ENCODE peak calls at places on chromosomes 3 and 15, in four cellular contexts. One of them, this sample, is unnamed. For H3K27me3, the result is how much of the 10 kb centered on the place peaks cover.

GRCh38 chr3:61634678-61635077 is 73.3 kb downstream of the PTPRG start:
- DNase-seq in aorta: no peak
- DNase-seq in brain microvascular endothelial cell: no peak
- DNase-seq in tibial artery: no peak
- DNase-seq in this sample: no peak

GRCh38 chr3:133077688-133078087 is 39.5 kb downstream of the TMEM108 start:
- DNase-seq in tibial artery: no peak
- DNase-seq in brain microvascular endothelial cell: no peak
- DNase-seq in aorta: no peak
- DNase-seq in this sample: no peak

GRCh38 chr3:48406443-48407431 is 23.1 kb downstream of the PLXNB1 start:
- DNase-seq in aorta: peak
- DNase-seq in tibial artery: peak
- DNase-seq in brain microvascular endothelial cell: no peak
- DNase-seq in this sample: no peak

GRCh38 chr15:45144775-45145174 is 15.0 kb downstream of the DUOX1 start:
- DNase-seq in tibial artery: no peak
- DNase-seq in brain microvascular endothelial cell: no peak
- DNase-seq in aorta: peak
- DNase-seq in this sample: no peak

GRCh38 chr3:105118905-105119304 is 247.8 kb upstream of the ALCAM start:
- DNase-seq in brain microvascular endothelial cell: peak
- DNase-seq in tibial artery: no peak
- DNase-seq in aorta: no peak
- DNase-seq in this sample: no peak

GRCh38 chr15:71612066-71612715 is 198.2 kb upstream of the NR2E3 start:
- DNase-seq in aorta: no peak
- DNase-seq in brain microvascular endothelial cell: no peak
- DNase-seq in tibial artery: no peak
- DNase-seq in this sample: peak

GRCh38 chr3:52350436-52350835 is 34.3 kb downstream of the DNAH1 start:
- DNase-seq in brain microvascular endothelial cell: no peak
- DNase-seq in tibial artery: no peak
- DNase-seq in aorta: peak
- DNase-seq in this sample: peak

GRCh38 chr3:195918176-195918575 is 9.8 kb upstream of the TNK2 start:
- DNase-seq in tibial artery: peak
- DNase-seq in aorta: peak
- DNase-seq in brain microvascular endothelial cell: no peak
- DNase-seq in this sample: no peak

GRCh38 chr3:179796421-179796820 is 143.6 kb downstream of the USP13 start:
- DNase-seq in tibial artery: no peak
- DNase-seq in aorta: no peak
- DNase-seq in brain microvascular endothelial cell: no peak
- DNase-seq in this sample: no peak

GRCh38 chr3:160169139-160169830 is 55.9 kb upstream of the C3orf80 start:
- DNase-seq in aorta: no peak
- DNase-seq in tibial artery: no peak
- DNase-seq in brain microvascular endothelial cell: peak
- DNase-seq in this sample: no peak

GRCh38 chr3:24494616-24495333 is at the start of gene THRB:
- DNase-seq in tibial artery: peak
- DNase-seq in brain microvascular endothelial cell: no peak
- DNase-seq in aorta: peak
- DNase-seq in this sample: peak

GRCh38 chr3:195859061-195859845 is 47.5 kb upstream of the MUC4 start:
- DNase-seq in tibial artery: peak
- DNase-seq in aorta: peak
- DNase-seq in brain microvascular endothelial cell: peak
- DNase-seq in this sample: peak

GRCh38 chr3:119292666-119293065 is 1.5 kb upstream of the ARHGAP31 start:
- DNase-seq in tibial artery: no peak
- DNase-seq in aorta: no peak
- DNase-seq in brain microvascular endothelial cell: no peak
- DNase-seq in this sample: no peak

GRCh38 chr15:76901965-76902364 is 3.2 kb downstream of the SCAPER start:
- DNase-seq in tibial artery: no peak
- DNase-seq in brain microvascular endothelial cell: no peak
- DNase-seq in aorta: no peak
- DNase-seq in this sample: no peak

GRCh38 chr15:52728899-52729298 is 49.7 kb upstream of the ATOSA start:
- DNase-seq in tibial artery: no peak
- DNase-seq in brain microvascular endothelial cell: no peak
- DNase-seq in aorta: no peak
- DNase-seq in this sample: no peak

GRCh38 chr3:71893702-71894479 is 108.9 kb upstream of the PROK2 start:
- DNase-seq in tibial artery: no peak
- DNase-seq in brain microvascular endothelial cell: no peak
- DNase-seq in aorta: no peak
- DNase-seq in this sample: no peak

GRCh38 chr15:49430046-49430445 is 7.0 kb downstream of the FGF7 start:
- DNase-seq in aorta: no peak
- DNase-seq in brain microvascular endothelial cell: no peak
- DNase-seq in tibial artery: no peak
- DNase-seq in this sample: no peak

GRCh38 chr3:41808152-41808551 is 153.8 kb downstream of the ULK4 start:
- DNase-seq in aorta: no peak
- DNase-seq in brain microvascular endothelial cell: peak
- DNase-seq in tibial artery: no peak
- DNase-seq in this sample: no peak

GRCh38 chr15:99928429-99928981 is 195.3 kb upstream of the LYSMD4 start:
- DNase-seq in tibial artery: peak
- DNase-seq in brain microvascular endothelial cell: peak
- DNase-seq in aorta: peak
- DNase-seq in this sample: peak
- H3K27me3 ChIP-seq in tibial artery: under half
- H3K27me3 ChIP-seq in brain microvascular endothelial cell: under half
- H3K27me3 ChIP-seq in aorta: under half
- H3K27me3 ChIP-seq in this sample: under half

GRCh38 chr3:129002573-129003569 is 1.8 kb downstream of the EFCC1 start:
- DNase-seq in tibial artery: peak
- DNase-seq in aorta: no peak
- DNase-seq in brain microvascular endothelial cell: no peak
- DNase-seq in this sample: no peak

GRCh38 chr3:129001817-129002572 is 891 bp downstream of the EFCC1 start:
- DNase-seq in tibial artery: no peak
- DNase-seq in brain microvascular endothelial cell: no peak
- DNase-seq in aorta: no peak
- DNase-seq in this sample: no peak

GRCh38 chr3:129004639-129005295 is 3.7 kb downstream of the EFCC1 start:
- DNase-seq in aorta: no peak
- DNase-seq in brain microvascular endothelial cell: no peak
- DNase-seq in tibial artery: no peak
- DNase-seq in this sample: peak

GRCh38 chr3:129005526-129006303 is 4.6 kb downstream of the EFCC1 start:
- DNase-seq in brain microvascular endothelial cell: no peak
- DNase-seq in tibial artery: no peak
- DNase-seq in aorta: no peak
- DNase-seq in this sample: no peak

DNA sequence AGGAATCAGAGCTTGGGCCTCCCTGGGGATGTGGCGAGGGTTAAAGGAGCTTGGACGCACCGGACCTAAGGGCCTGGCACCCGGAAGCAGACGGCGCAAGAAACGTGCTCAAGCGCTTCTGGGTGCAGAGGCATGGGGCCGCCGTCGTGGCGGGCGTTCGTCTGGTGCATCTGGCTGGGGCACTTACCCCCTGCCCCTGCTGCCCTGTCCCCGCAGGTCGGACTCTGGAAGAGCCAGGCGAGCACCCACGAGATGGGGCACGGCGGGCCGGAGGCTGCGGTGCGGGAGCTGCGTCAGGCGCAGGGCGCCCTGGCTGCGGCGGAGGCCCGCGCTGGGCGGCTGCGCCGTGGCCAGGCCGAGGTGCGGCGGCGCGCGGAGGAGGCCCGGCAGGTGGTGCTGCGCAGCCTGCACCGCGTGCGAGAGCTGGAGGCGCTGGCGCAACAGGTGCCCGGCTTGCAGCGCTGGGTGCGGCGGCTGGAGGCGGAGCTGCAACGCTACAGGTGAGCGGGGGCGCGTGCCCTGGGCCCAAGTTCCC is 2.5 kb downstream of the EFCC1 start:
- DNase-seq in aorta: no peak
- DNase-seq in brain microvascular endothelial cell: no peak
- DNase-seq in tibial artery: peak
- DNase-seq in this sample: no peak
- H3K27me3 ChIP-seq in aorta: under half
- H3K27me3 ChIP-seq in brain microvascular endothelial cell: half or more
- H3K27me3 ChIP-seq in tibial artery: under half
- H3K27me3 ChIP-seq in this sample: under half

GRCh38 chr15:33395376-33395775 is 84.6 kb downstream of the RYR3 start:
- DNase-seq in brain microvascular endothelial cell: no peak
- DNase-seq in aorta: no peak
- DNase-seq in tibial artery: no peak
- DNase-seq in this sample: peak

GRCh38 chr15:33395841-33396240 is 85.1 kb downstream of the RYR3 start:
- DNase-seq in tibial artery: no peak
- DNase-seq in brain microvascular endothelial cell: no peak
- DNase-seq in aorta: no peak
- DNase-seq in this sample: no peak

GRCh38 chr15:33393552-33393951 is 82.8 kb downstream of the RYR3 start:
- DNase-seq in brain microvascular endothelial cell: no peak
- DNase-seq in tibial artery: no peak
- DNase-seq in aorta: no peak
- DNase-seq in this sample: no peak

GRCh38 chr15:33398555-33398954 is 87.8 kb downstream of the RYR3 start:
- DNase-seq in tibial artery: no peak
- DNase-seq in brain microvascular endothelial cell: no peak
- DNase-seq in aorta: no peak
- DNase-seq in this sample: no peak

DNA sequence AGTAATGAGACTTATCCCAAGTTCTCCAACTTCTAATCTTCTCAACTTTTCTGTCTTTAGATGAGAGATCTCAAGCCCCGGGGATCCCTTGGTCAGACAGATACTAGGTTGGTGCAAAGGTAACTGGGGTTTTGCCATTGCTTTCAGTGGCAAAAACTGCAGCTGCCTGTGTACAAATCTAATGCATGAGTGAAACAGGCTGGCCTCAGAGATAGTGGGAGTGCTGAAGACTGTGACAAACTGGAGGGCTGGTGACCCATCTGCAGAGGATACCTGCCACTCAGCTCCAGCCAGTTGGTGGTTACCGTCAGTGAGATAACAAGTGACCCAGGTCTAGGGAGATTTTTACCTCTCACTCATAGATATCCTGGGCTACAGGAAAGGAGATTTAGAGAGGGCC is 85.7 kb downstream of the RYR3 start:
- DNase-seq in tibial artery: no peak
- DNase-seq in aorta: no peak
- DNase-seq in brain microvascular endothelial cell: no peak
- DNase-seq in this sample: no peak
- H3K27me3 ChIP-seq in tibial artery: under half
- H3K27me3 ChIP-seq in aorta: under half
- H3K27me3 ChIP-seq in brain microvascular endothelial cell: under half
- H3K27me3 ChIP-seq in this sample: under half

GRCh38 chr15:81589671-81590070 is 215.7 kb upstream of the TMC3 start:
- DNase-seq in tibial artery: no peak
- DNase-seq in aorta: no peak
- DNase-seq in brain microvascular endothelial cell: no peak
- DNase-seq in this sample: no peak
- H3K27me3 ChIP-seq in tibial artery: under half
- H3K27me3 ChIP-seq in aorta: under half
- H3K27me3 ChIP-seq in brain microvascular endothelial cell: under half
- H3K27me3 ChIP-seq in this sample: under half

GRCh38 chr15:74222705-74223104 is 13.4 kb upstream of the CCDC33 start:
- DNase-seq in brain microvascular endothelial cell: no peak
- DNase-seq in aorta: no peak
- DNase-seq in tibial artery: no peak
- DNase-seq in this sample: no peak
- H3K27me3 ChIP-seq in brain microvascular endothelial cell: under half
- H3K27me3 ChIP-seq in aorta: under half
- H3K27me3 ChIP-seq in tibial artery: under half
- H3K27me3 ChIP-seq in this sample: under half

GRCh38 chr3:193053031-193053430 is 135.4 kb upstream of the MB21D2 start:
- DNase-seq in tibial artery: no peak
- DNase-seq in brain microvascular endothelial cell: peak
- DNase-seq in aorta: no peak
- DNase-seq in this sample: no peak
- H3K27me3 ChIP-seq in tibial artery: under half
- H3K27me3 ChIP-seq in brain microvascular endothelial cell: under half
- H3K27me3 ChIP-seq in aorta: under half
- H3K27me3 ChIP-seq in this sample: under half

DNA sequence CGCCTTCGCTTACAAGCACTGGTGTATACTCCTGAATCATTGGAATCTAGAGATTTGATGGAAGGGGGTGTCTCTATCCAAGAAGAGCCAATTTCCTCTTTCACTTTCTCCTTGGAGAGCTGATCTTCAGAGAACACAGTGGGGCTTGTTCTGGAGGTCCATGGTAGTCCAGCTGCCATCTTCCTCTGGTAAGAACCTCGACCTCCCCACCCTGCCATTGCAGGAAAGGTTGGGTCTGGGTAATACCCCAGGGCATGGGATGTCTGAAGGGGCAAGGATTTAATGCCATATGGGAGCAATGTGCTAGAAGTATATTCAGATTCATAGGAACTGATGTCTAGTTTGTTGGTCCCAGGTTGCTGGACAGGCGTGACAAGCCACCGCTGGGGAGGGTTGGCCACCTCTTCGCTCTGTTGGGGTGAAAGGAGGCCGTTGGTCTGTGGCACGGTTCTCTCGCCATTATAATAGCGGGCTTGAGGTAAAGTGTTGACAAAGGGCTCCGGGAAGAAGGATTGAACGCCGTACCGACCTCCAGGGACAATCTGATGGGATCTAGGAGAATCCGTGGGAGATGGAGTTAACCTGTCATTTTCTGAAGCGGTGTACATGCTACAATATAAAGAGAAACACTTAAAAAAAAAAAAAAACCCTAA is 4.8 kb downstream of the EOMES start:
- DNase-seq in aorta: no peak
- DNase-seq in brain microvascular endothelial cell: no peak
- DNase-seq in tibial artery: no peak
- DNase-seq in this sample: no peak
- H3K27me3 ChIP-seq in aorta: under half
- H3K27me3 ChIP-seq in brain microvascular endothelial cell: half or more
- H3K27me3 ChIP-seq in tibial artery: under half
- H3K27me3 ChIP-seq in this sample: under half

GRCh38 chr15:67819636-67820035 is 5.7 kb upstream of the SKOR1 start:
- DNase-seq in aorta: peak
- DNase-seq in tibial artery: no peak
- DNase-seq in brain microvascular endothelial cell: no peak
- DNase-seq in this sample: no peak
- H3K27me3 ChIP-seq in aorta: under half
- H3K27me3 ChIP-seq in tibial artery: under half
- H3K27me3 ChIP-seq in brain microvascular endothelial cell: half or more
- H3K27me3 ChIP-seq in this sample: half or more

This sample was measured in psoas muscle.